ENCODE peak calls at places on chromosomes 7 and 10, in six cellular contexts. R, U, T, Q, N and I are unnamed samples.

GRCh38 chr7:158259671-158260423 is 327.8 kb downstream of the PTPRN2 start:
- DNase-seq in R (no peak), U (no peak), T (no peak), Q (no peak), N (no peak), I (no peak)

GRCh38 chr10:33478675-33479125 is 144.2 kb upstream of the NRP1 start:
- DNase-seq in R (no peak), U (no peak), T (no peak), Q (no peak), N (no peak), I (peak)

GRCh38 chr7:155737590-155737989 is 74.7 kb downstream of the SHH start:
- DNase-seq in R (no peak), U (no peak), T (no peak), Q (no peak), N (no peak), I (no peak)

GRCh38 chr7:86282014-86282682 is 361.6 kb upstream of the GRM3 start:
- DNase-seq in R (no peak), U (no peak), T (no peak), Q (no peak), N (peak), I (no peak)

GRCh38 chr7:2719007-2719406 is 31.0 kb downstream of the AMZ1 start:
- DNase-seq in R (peak), U (no peak), T (no peak), Q (no peak), N (peak), I (no peak)

GRCh38 chr7:25860206-25860881 is 291.7 kb upstream of the NFE2L3 start:
- DNase-seq in R (no peak), U (no peak), T (no peak), Q (no peak), N (no peak), I (peak)

GRCh38 chr7:151131622-151132293 is 35.7 kb downstream of the GBX1 start:
- DNase-seq in R (no peak), U (no peak), T (no peak), Q (no peak), N (no peak), I (no peak)

GRCh38 chr10:90274721-90275468 is 573.5 kb downstream of the KIF20B start:
- DNase-seq in R (no peak), U (no peak), T (peak), Q (no peak), N (no peak), I (no peak)

GRCh38 chr7:80047032-80047431 is 87.6 kb upstream of the GNAI1 start:
- DNase-seq in R (no peak), U (no peak), T (no peak), Q (no peak), N (no peak), I (no peak)

GRCh38 chr7:27099224-27099838 is 3.2 kb downstream of the HOXA2 start:
- DNase-seq in R (no peak), U (no peak), T (no peak), Q (no peak), N (no peak), I (no peak)

GRCh38 chr7:139777304-139777890 is 401 bp downstream of the HIPK2 start:
- DNase-seq in R (no peak), U (no peak), T (no peak), Q (no peak), N (peak), I (no peak)

GRCh38 chr10:43105119-43105792 is 28.4 kb downstream of the RET start:
- DNase-seq in R (peak), U (peak), T (peak), Q (no peak), N (peak), I (peak)

GRCh38 chr7:105026750-105027149 is 12.7 kb downstream of the KMT2E start:
- DNase-seq in R (no peak), U (no peak), T (no peak), Q (no peak), N (no peak), I (no peak)

GRCh38 chr10:11160982-11161554 is 143.4 kb downstream of the CELF2 start:
- DNase-seq in R (peak), U (no peak), T (no peak), Q (no peak), N (no peak), I (no peak)

GRCh38 chr10:316390-316789 is 181.1 kb downstream of the ZMYND11 start:
- DNase-seq in R (no peak), U (no peak), T (no peak), Q (no peak), N (no peak), I (no peak)

GRCh38 chr10:103712146-103712545 is 143.2 kb downstream of the SH3PXD2A start:
- DNase-seq in R (no peak), U (no peak), T (no peak), Q (no peak), N (no peak), I (no peak)

GRCh38 chr7:130274983-130275649 is 8.5 kb downstream of the CPA2 start:
- DNase-seq in R (no peak), U (no peak), T (no peak), Q (no peak), N (no peak), I (no peak)

GRCh38 chr7:42345478-42346299 is 108.7 kb upstream of the GLI3 start:
- DNase-seq in R (no peak), U (no peak), T (peak), Q (no peak), N (no peak), I (no peak)

GRCh38 chr7:84633-85020 is 107.7 kb upstream of the FAM20C start:
- DNase-seq in R (no peak), U (no peak), T (no peak), Q (no peak), N (no peak), I (no peak)

GRCh38 chr7:47488205-47488968 is 93.5 kb downstream of the TNS3 start:
- DNase-seq in R (no peak), U (no peak), T (no peak), Q (no peak), N (no peak), I (no peak)

GRCh38 chr10:65618125-65618524 is 1307.7 kb upstream of the LRRTM3 start:
- DNase-seq in R (no peak), U (no peak), T (no peak), Q (no peak), N (no peak), I (no peak)

GRCh38 chr7:106704000-106704840 is 43.3 kb upstream of the CCDC71L start:
- DNase-seq in R (peak), U (no peak), T (no peak), Q (no peak), N (no peak), I (no peak)

GRCh38 chr7:155754165-155754564 is 58.1 kb downstream of the SHH start:
- DNase-seq in R (no peak), U (no peak), T (no peak), Q (no peak), N (no peak), I (no peak)

GRCh38 chr10:120423350-120424197 is 33.5 kb upstream of the PLPP4 start:
- DNase-seq in R (peak), U (no peak), T (peak), Q (no peak), N (peak), I (peak)

GRCh38 chr7:159068893-159069448 is 75.7 kb downstream of the VIPR2 start:
- DNase-seq in R (no peak), U (no peak), T (no peak), Q (no peak), N (no peak), I (no peak)

GRCh38 chr7:107902381-107902780 is 11.4 kb downstream of the DLD start:
- DNase-seq in R (no peak), U (no peak), T (no peak), Q (no peak), N (no peak), I (no peak)

GRCh38 chr7:158705234-158705890 is 758 bp upstream of the NCAPG2 start:
- DNase-seq in R (no peak), U (no peak), T (peak), Q (no peak), N (no peak), I (peak)

GRCh38 chr10:62270020-62270419 is 1.4 kb upstream of the RTKN2 start:
- DNase-seq in R (no peak), U (no peak), T (peak), Q (no peak), N (no peak), I (no peak)